ENCODE peak calls at places on chromosomes 16 and 17, in eight cellular contexts. J, U, D, Y, H, R, K and N are unnamed samples.

GRCh38 chr16:53465606-53466290 is 31.5 kb downstream of the RBL2 start:
- DNase-seq in J (peak; percentile 45), U (no peak), D (no peak), Y (peak; percentile 86), H (no peak), R (no peak), K (no peak), N (no peak)

GRCh38 chr17:17179371-17179827 is 26.7 kb downstream of the PLD6 start:
- DNase-seq in J (no peak), U (no peak), D (no peak), Y (no peak), H (no peak), R (no peak), K (no peak), N (no peak)

GRCh38 chr16:86809458-86809955 is 231.2 kb downstream of the FOXL1 start:
- DNase-seq in J (no peak), U (no peak), D (no peak), Y (no peak), H (no peak), R (peak; percentile 64), K (no peak), N (no peak)

GRCh38 chr16:12801511-12802042 is 2.1 kb downstream of the CPPED1 start:
- DNase-seq in J (peak; percentile 45), U (peak; percentile 18), D (peak; percentile 57), Y (no peak), H (no peak), R (no peak), K (no peak), N (no peak)

GRCh38 chr17:78263736-78264340 is 32.4 kb downstream of the TMEM235 start:
- DNase-seq in J (no peak), U (no peak), D (no peak), Y (no peak), H (no peak), R (no peak), K (no peak), N (no peak)

GRCh38 chr16:79589495-79590134 is 10.9 kb downstream of the MAF start:
- DNase-seq in J (no peak), U (no peak), D (no peak), Y (no peak), H (no peak), R (no peak), K (no peak), N (no peak)

GRCh38 chr17:16352303-16352837 is 899 bp downstream of the CENPV start:
- DNase-seq in J (peak; percentile 38), U (peak; percentile 54), D (peak; percentile 74), Y (peak; percentile 71), H (no peak), R (peak; percentile 63), K (peak; percentile 71), N (peak; percentile 48)

GRCh38 chr17:30422171-30422570 is 43.4 kb downstream of the CPD start:
- DNase-seq in J (no peak), U (no peak), D (no peak), Y (no peak), H (no peak), R (no peak), K (no peak), N (no peak)

GRCh38 chr16:73713817-73714495 is 582.7 kb upstream of the PSMD7 start:
- DNase-seq in J (peak; percentile 5), U (peak; percentile 23), D (peak; percentile 70), Y (no peak), H (no peak), R (peak; percentile 9), K (peak; percentile 49), N (no peak)

GRCh38 chr16:74731853-74732477 is 31.3 kb upstream of the MLKL start:
- DNase-seq in J (no peak), U (no peak), D (no peak), Y (no peak), H (no peak), R (no peak), K (peak; percentile 43), N (no peak)

GRCh38 chr17:4386406-4386805 is 19.9 kb upstream of the UBE2G1 start:
- DNase-seq in J (no peak), U (no peak), D (no peak), Y (no peak), H (no peak), R (no peak), K (no peak), N (no peak)

GRCh38 chr16:424033-424622 is 1.3 kb upstream of the RAB11FIP3 start:
- DNase-seq in J (peak; percentile 66), U (peak; percentile 60), D (peak; percentile 91), Y (peak; percentile 29), H (peak; percentile 94), R (peak; percentile 50), K (peak; percentile 69), N (peak; percentile 35)

GRCh38 chr16:1712791-1713261 is 6.8 kb downstream of the MAPK8IP3 start:
- DNase-seq in J (no peak), U (no peak), D (peak; percentile 73), Y (peak; percentile 23), H (no peak), R (no peak), K (no peak), N (no peak)

GRCh38 chr16:86823895-86824671 is 245.7 kb downstream of the FOXL1 start:
- DNase-seq in J (no peak), U (no peak), D (no peak), Y (no peak), H (peak; percentile 82), R (no peak), K (no peak), N (no peak)

GRCh38 chr17:82913304-82914043 is 73.7 kb upstream of the ZNF750 start:
- DNase-seq in J (no peak), U (no peak), D (no peak), Y (peak; percentile 26), H (no peak), R (peak; percentile 31), K (no peak), N (peak; percentile 44)

GRCh38 chr16:88569985-88570690 is at the start of gene ZC3H18:
- DNase-seq in J (peak; percentile 97), U (peak; percentile 98), D (peak; percentile 97), Y (peak; percentile 98), H (peak; percentile 99), R (peak; percentile 96), K (peak; percentile 98), N (peak; percentile 98)
- TF ChIP-seq POLR2A in J (peak; percentile 64), U (peak; percentile 59), D (peak; percentile 62), Y (peak; percentile 54), H (no peak), R (peak; percentile 50), K (peak; percentile 62), N (no peak)

DNA sequence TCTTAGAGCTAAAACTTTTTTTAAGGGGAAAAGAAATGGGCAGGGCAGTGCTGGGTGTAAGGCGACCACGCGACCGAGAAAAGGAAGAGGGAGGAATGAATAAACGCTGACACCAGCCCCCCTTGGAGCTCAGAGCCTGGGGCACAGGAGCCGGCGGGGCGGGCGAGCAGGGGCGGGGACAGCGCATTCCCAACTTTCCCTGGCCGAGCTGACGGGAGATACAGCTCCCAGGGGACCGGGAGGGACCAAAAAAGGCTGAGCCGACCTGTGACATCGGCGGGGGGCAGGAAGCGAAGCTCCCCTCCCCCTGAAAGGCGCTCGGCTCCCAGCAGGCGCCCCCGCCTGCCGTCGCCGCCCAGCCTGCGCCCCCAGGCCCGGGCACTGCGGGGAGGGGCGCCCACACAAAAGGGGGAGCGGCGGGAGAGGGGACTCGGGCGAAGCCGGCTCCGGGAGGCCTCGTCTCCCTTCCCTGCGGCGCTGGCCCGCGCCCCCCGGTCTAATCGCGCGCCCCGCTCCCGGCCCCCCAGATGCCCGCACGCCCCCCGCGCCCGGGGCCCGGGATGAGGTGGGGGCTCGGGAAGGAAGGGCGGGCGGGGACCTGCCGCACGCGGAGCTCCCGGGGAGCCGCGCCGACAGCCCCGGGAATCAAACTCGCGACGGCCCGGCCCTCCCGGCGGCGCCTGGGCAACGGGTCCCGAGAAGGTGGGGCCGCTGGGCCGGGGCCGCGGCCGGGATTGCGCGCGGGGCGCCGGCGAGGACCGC is 610 bp downstream of the CUEDC1 start:
- DNase-seq in J (peak; percentile 75), U (peak; percentile 66), D (peak; percentile 84), Y (no peak), H (peak; percentile 96), R (peak; percentile 90), K (no peak), N (peak; percentile 50)
- TF ChIP-seq POLR2A in J (peak; percentile 61), U (peak; percentile 20), D (no peak), Y (no peak), H (no peak), R (peak; percentile 24), K (no peak), N (no peak)

GRCh38 chr16:67164599-67165061 is at the start of gene HSF4:
- DNase-seq in J (peak; percentile 62), U (peak; percentile 79), D (no peak), Y (peak; percentile 48), H (peak; percentile 91), R (no peak), K (peak; percentile 80), N (peak; percentile 79)

GRCh38 chr16:67161595-67162058 is 1.9 kb downstream of the FBXL8 start:
- DNase-seq in J (no peak), U (no peak), D (peak; percentile 77), Y (no peak), H (peak; percentile 87), R (no peak), K (no peak), N (no peak)

GRCh38 chr16:67163903-67164558 is 514 bp upstream of the HSF4 start:
- DNase-seq in J (no peak), U (no peak), D (no peak), Y (no peak), H (peak; percentile 89), R (no peak), K (no peak), N (no peak)

GRCh38 chr16:67162439-67163163 is 1.9 kb upstream of the HSF4 start:
- DNase-seq in J (no peak), U (no peak), D (peak; percentile 56), Y (no peak), H (peak; percentile 84), R (no peak), K (no peak), N (no peak)

GRCh38 chr16:67163164-67163902 is 1.2 kb upstream of the HSF4 start:
- DNase-seq in J (no peak), U (no peak), D (peak; percentile 91), Y (peak; percentile 61), H (peak; percentile 90), R (no peak), K (peak; percentile 65), N (no peak)
- TF ChIP-seq POLR2A in J (no peak), U (no peak), D (peak; percentile 25), Y (no peak), H (no peak), R (no peak), K (no peak), N (no peak)

GRCh38 chr17:53391197-53391596 is 431.5 kb upstream of the KIF2B start:
- DNase-seq in J (no peak), U (no peak), D (no peak), Y (no peak), H (no peak), R (no peak), K (no peak), N (no peak)

GRCh38 chr17:53390575-53390974 is 432.2 kb upstream of the KIF2B start:
- DNase-seq in J (no peak), U (no peak), D (no peak), Y (no peak), H (no peak), R (no peak), K (no peak), N (no peak)

DNA sequence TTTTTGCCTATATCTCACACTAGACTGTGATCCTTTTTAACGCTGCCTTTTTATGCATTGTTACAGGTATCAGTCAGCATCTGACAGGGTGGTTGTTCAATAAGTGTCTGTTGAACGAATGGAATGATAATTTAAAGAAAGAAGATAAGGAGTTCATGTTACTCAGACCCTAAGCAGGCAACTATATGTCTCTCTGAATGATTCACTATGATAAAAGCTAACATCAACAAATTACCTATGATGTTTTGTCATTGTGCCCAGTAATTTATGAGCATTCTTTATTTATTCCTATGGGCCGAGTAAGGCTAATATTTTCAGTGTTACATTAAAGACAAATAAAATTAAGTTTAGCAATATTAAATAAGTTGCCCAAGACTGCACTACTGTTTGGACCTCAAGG is 435.0 kb upstream of the KIF2B start:
- DNase-seq in J (no peak), U (no peak), D (no peak), Y (no peak), H (no peak), R (no peak), K (no peak), N (no peak)
- TF ChIP-seq POLR2A in J (no peak), U (no peak), D (no peak), Y (no peak), H (no peak), R (no peak), K (no peak), N (no peak)